ENCODE peak calls at places on chromosomes 13 and 19, in seven cellular contexts. U is CD8-positive, alpha-beta T cell; E is A549; B is neural progenitor cell; O is neuronal stem cell; X is right cardiac atrium; W is left ventricle myocardium inferior. I is an unnamed sample.
A peak's percentile ranks its signal among the peaks of the same experiment; 100 is the strongest.

GRCh38 chr19:39126593-39127187 is 1.1 kb downstream of the PAK4 start:
- DNase-seq in O (no peak), U (no peak), W (no peak), E (peak; percentile 93), B (peak; percentile 63), X (no peak), I (no peak)

GRCh38 chr19:35559781-35560180 is 3.7 kb downstream of the ATP4A start:
- DNase-seq in B (no peak), U (no peak), E (no peak), O (no peak), W (no peak), X (peak; percentile 33), I (no peak)

GRCh38 chr13:95956589-95957148 is 96.5 kb downstream of the UGGT2 start:
- DNase-seq in E (no peak), X (no peak), O (no peak), B (no peak), W (no peak), U (no peak), I (peak; percentile 10)

GRCh38 chr13:45219938-45220375 is 19.1 kb upstream of the KCTD4 start:
- DNase-seq in E (peak; percentile 72), U (no peak), B (no peak), W (no peak), X (no peak), O (no peak), I (no peak)

GRCh38 chr13:27556109-27556508 is 64.2 kb downstream of the LNX2 start:
- DNase-seq in X (peak; percentile 46), W (no peak), U (no peak), B (no peak), E (peak; percentile 5), O (no peak), I (no peak)

GRCh38 chr13:109645831-109646230 is 140.6 kb downstream of the IRS2 start:
- DNase-seq in O (no peak), B (no peak), W (no peak), E (no peak), U (no peak), X (no peak), I (no peak)

GRCh38 chr19:17881701-17882100 is 10.0 kb downstream of the SLC5A5 start:
- DNase-seq in U (no peak), B (no peak), X (no peak), O (no peak), W (no peak), E (no peak), I (no peak)

GRCh38 chr19:677201-677600 is 1.0 kb downstream of the FSTL3 start:
- DNase-seq in X (peak; percentile 92), B (no peak), E (peak; percentile 86), U (no peak), O (no peak), W (peak; percentile 78), I (peak; percentile 47)

GRCh38 chr19:34482380-34483250 is 1.1 kb downstream of the WTIP start:
- DNase-seq in W (no peak), X (peak; percentile 74), E (peak; percentile 64), U (no peak), B (peak; percentile 73), O (no peak), I (peak; percentile 49)

GRCh38 chr13:40181203-40181845 is 485.1 kb downstream of the FOXO1 start:
- DNase-seq in E (peak; percentile 42), W (no peak), U (no peak), O (no peak), B (no peak), X (no peak), I (no peak)

GRCh38 chr19:38155453-38155852 is 68.6 kb downstream of the DPF1 start:
- DNase-seq in X (no peak), U (no peak), E (peak; percentile 59), B (peak; percentile 25), O (no peak), W (no peak), I (no peak)

GRCh38 chr19:10694706-10695105 is 6.5 kb upstream of the QTRT1 start:
- DNase-seq in E (no peak), U (no peak), O (no peak), X (no peak), W (no peak), B (no peak), I (no peak)

GRCh38 chr13:77751513-77752456 is 54.3 kb downstream of the SLAIN1 start:
- DNase-seq in B (peak; percentile 62), E (peak; percentile 42), U (peak; percentile 39), W (no peak), X (no peak), O (peak; percentile 42), I (peak; percentile 67)

GRCh38 chr13:35979378-35979911 is 151.7 kb downstream of the DCLK1 start:
- DNase-seq in W (peak; percentile 50), X (peak; percentile 57), U (no peak), B (no peak), E (no peak), O (no peak), I (peak; percentile 52)

GRCh38 chr19:10334340-10335148 is 1.2 kb upstream of the RAVER1 start:
- DNase-seq in B (peak; percentile 93), E (peak; percentile 93), O (peak; percentile 88), X (peak; percentile 98), U (no peak), W (peak; percentile 94), I (peak; percentile 87)

GRCh38 chr19:5971714-5972354 is 6.1 kb downstream of the RANBP3 start:
- DNase-seq in B (no peak), E (no peak), W (no peak), X (no peak), U (no peak), O (no peak), I (peak; percentile 22)

GRCh38 chr19:51694318-51695085 is 1.4 kb downstream of the SPACA6 start:
- DNase-seq in U (no peak), W (no peak), B (no peak), E (no peak), X (no peak), O (no peak), I (no peak)

DNA sequence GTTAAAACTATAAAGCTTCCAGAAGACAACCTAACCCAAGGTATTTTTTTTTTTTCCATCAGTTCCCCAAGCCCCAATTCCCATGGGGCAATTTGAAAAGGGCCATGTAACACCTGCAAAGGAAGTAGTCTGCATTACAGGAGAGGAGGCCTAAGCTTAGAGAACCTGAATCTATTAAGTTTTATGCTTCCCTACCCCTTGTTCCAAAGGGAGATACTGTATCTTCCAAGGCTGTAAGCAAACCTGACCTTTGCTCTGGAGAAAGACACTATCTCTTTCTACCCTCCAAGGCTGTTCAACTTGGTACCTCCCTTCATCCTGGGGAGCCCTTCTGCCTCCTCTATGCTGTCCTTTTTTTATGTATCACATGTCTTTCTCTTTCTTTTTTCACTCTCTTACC is 15.0 kb downstream of the KATNAL1 start:
- DNase-seq in W (no peak), U (no peak), B (no peak), E (no peak), O (no peak), X (no peak), I (no peak)
- H3K27ac ChIP-seq in W (no peak overlapping the region), U (no peak overlapping the region), B (no peak overlapping the region), E (no peak overlapping the region), O (no peak overlapping the region), X (no peak overlapping the region), I (no peak overlapping the region)

GRCh38 chr13:51803422-51804294 is at the start of gene DHRS12:
- DNase-seq in X (peak; percentile 97), W (peak; percentile 93), E (peak; percentile 82), U (peak; percentile 83), B (peak; percentile 85), O (peak; percentile 64), I (peak; percentile 85)

GRCh38 chr13:51802601-51803000 is 1.4 kb downstream of the DHRS12 start:
- DNase-seq in X (no peak), B (no peak), U (no peak), E (no peak), O (no peak), W (no peak), I (no peak)

GRCh38 chr13:51804295-51805172 is 571 bp upstream of the DHRS12 start:
- DNase-seq in B (no peak), E (no peak), O (no peak), X (peak; percentile 77), W (no peak), U (no peak), I (no peak)

GRCh38 chr13:51801631-51802099 is 2.3 kb downstream of the DHRS12 start:
- DNase-seq in B (peak; percentile 92), W (peak; percentile 81), E (peak; percentile 61), O (peak; percentile 64), U (no peak), X (peak; percentile 89), I (no peak)

DNA sequence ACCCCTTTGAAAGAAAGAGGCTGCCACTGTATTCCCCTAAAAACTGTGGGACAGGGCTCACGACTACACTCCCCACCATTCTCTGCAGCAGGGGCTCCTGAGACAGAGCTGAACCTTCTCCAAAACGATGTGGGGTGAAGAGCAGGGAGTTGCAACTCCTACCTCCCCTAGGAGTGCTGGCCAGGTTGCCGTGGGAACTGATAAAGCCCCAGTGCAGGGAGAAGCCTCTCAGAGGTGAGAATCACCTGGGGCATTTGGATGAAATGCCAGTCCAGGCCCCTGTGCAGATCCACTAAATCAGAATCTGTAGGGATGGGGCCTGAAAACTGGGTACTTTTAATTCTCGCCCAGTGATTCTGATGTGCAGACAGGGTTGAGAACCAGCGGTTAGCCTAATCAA is 945 bp downstream of the DHRS12 start:
- DNase-seq in E (no peak), O (no peak), B (peak; percentile 37), W (no peak), U (no peak), X (no peak), I (no peak)
- H3K4me1 ChIP-seq in E (peaks cover 25% of the 10 kb centered on the region), O (peaks cover 26% of the 10 kb centered on the region), B (peaks cover 58% of the 10 kb centered on the region), W (peaks cover 67% of the 10 kb centered on the region), U (peaks cover 39% of the 10 kb centered on the region), X (peaks cover 17% of the 10 kb centered on the region), I (peaks cover 15% of the 10 kb centered on the region)

GRCh38 chr13:76250211-76250610 is 614.1 kb downstream of the LMO7 start:
- DNase-seq in O (no peak), U (no peak), X (no peak), E (no peak), W (no peak), B (no peak), I (no peak)

GRCh38 chr13:76245216-76245615 is 609.1 kb downstream of the LMO7 start:
- DNase-seq in O (no peak), B (no peak), W (no peak), E (no peak), U (no peak), X (no peak), I (no peak)

DNA sequence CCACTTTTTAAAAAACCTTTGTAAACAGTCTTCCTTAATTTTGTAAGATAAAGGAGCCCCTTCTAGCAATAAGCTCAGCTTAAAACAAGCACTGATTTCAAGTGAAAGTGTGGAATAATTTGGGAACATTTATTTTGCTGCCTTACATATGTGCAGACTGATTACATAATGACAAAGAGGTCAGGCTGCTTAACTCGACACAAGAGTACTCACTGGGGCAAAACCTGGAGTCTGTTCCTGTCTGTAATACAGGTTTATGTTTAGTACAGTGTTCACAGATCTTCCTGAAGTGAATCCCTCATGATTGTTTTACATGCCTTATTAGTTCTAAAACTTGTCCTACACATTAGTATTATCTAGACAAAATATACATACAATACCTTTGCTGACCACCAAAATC is 609.8 kb downstream of the LMO7 start:
- DNase-seq in B (no peak), X (no peak), O (no peak), E (no peak), U (no peak), W (no peak), I (no peak)
- H3K9me3 ChIP-seq in B (no peaks in the 10 kb centered on the region), X (no peaks in the 10 kb centered on the region), O (no peaks in the 10 kb centered on the region), E (no peaks in the 10 kb centered on the region), U (no peaks in the 10 kb centered on the region), W (no peaks in the 10 kb centered on the region), I (no peaks in the 10 kb centered on the region)

DNA sequence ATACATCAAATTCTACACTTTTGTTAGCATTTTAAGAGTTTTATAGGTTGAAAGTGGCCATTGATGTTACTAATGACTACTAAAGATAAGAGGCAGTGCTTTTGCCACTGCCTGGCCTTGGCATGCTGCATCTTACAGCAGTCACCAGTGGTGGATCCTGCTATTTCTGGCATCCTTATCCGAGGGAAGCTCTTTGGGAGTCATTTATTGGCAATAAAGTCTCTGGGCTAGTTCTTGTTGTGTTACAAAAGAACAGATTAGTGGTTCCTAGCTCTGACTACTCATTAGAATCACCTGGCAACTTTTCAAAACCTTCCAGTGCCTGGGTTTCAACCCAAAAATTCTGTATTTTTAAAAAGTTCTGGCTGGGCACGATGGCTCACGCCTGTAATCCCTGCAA is 94.5 kb downstream of the ZMYM2 start:
- DNase-seq in O (no peak), E (no peak), U (no peak), W (no peak), X (peak; percentile 46), B (no peak), I (no peak)
- H3K27ac ChIP-seq in O (no peak overlapping the region), E (no peak overlapping the region), U (no peak overlapping the region), W (peak overlapping the region; percentile 18), X (no peak overlapping the region), B (no peak overlapping the region), I (no peak overlapping the region)

I was measured in SJCRH30.